ENCODE peak calls at places on chromosomes 12 and 14, in six cellular contexts. Q is NCI-H1417 treated with DMSO at 0.1 percent for 48 hours; M is stimulated activated CD8-positive, alpha-beta memory T cell treated with anti-CD3 and anti-CD28 coated beads, Interleukin-4, amount 100 ng/mL, for 1 hour; X is pancreas; A is spleen; K is substantia nigra. U is an unnamed sample.

GRCh38 chr14:99028041-99028440 is 244.0 kb downstream of the BCL11B start:
- DNase-seq in X (no peak), A (no peak), Q (no peak), M (no peak), K (no peak), U (no peak)

GRCh38 chr12:120998435-120998834 is 17.9 kb downstream of the C12orf43 start:
- DNase-seq in M (no peak), K (no peak), Q (no peak), A (no peak), X (no peak), U (no peak)

GRCh38 chr12:14955876-14956811 is 5.3 kb downstream of the ARHGDIB start:
- DNase-seq in A (no peak), M (no peak), X (no peak), K (no peak), Q (no peak), U (no peak)

GRCh38 chr12:12673296-12673695 is 22.7 kb downstream of the GPR19 start:
- DNase-seq in X (no peak), Q (no peak), K (no peak), M (no peak), A (no peak), U (no peak)

GRCh38 chr12:38053655-38054464 is 262.7 kb upstream of the ALG10B start:
- DNase-seq in X (peak), A (no peak), Q (no peak), K (no peak), M (no peak), U (no peak)

GRCh38 chr14:90599748-90600507 is 203.1 kb downstream of the CALM1 start:
- DNase-seq in X (no peak), A (no peak), Q (no peak), K (no peak), M (no peak), U (no peak)

GRCh38 chr14:24828486-24828885 is 194.5 kb upstream of the GZMB start:
- DNase-seq in K (no peak), M (no peak), Q (no peak), X (no peak), A (no peak), U (no peak)

GRCh38 chr12:124369055-124369900 is 74.4 kb downstream of the RFLNA start:
- DNase-seq in K (peak), Q (no peak), X (peak), A (peak), M (no peak), U (peak)

GRCh38 chr14:45491914-45492313 is 238.9 kb upstream of the MIS18BP1 start:
- DNase-seq in X (peak), A (no peak), K (no peak), Q (no peak), M (no peak), U (no peak)

GRCh38 chr14:104743461-104744380 is 9.2 kb upstream of the SIVA1 start:
- DNase-seq in X (no peak), A (peak), K (peak), Q (no peak), M (no peak), U (no peak)